ENCODE peak calls at places on chromosomes 2 and 18, in ten cellular contexts. T is AG10803; H is uterus; G is osteoblast; E is CD8-positive, alpha-beta T cell; X is HFFc6; Z is heart right ventricle; F is breast epithelium; U is cardiac muscle cell; P is lower leg skin. O is an unnamed sample.

GRCh38 chr2:112006076-112006410 is 49.0 kb upstream of the TMEM87B start:
- DNase-seq in T (peak), H (no peak), G (peak), E (no peak), X (peak), Z (no peak), F (no peak), U (no peak), P (no peak), O (no peak)

GRCh38 chr2:151760139-151760650 is 25.9 kb upstream of the NEB start:
- DNase-seq in T (no peak), H (no peak), G (no peak), E (no peak), X (no peak), Z (no peak), F (no peak), U (no peak), P (no peak), O (no peak)

GRCh38 chr2:158724803-158725271 is 70.3 kb upstream of the DAPL1 start:
- DNase-seq in T (no peak), H (no peak), G (no peak), E (no peak), X (no peak), Z (no peak), F (no peak), U (no peak), P (peak), O (no peak)

GRCh38 chr18:74198453-74198852 is 50.1 kb downstream of the TIMM21 start:
- DNase-seq in T (no peak), H (no peak), G (no peak), E (no peak), X (no peak), Z (no peak), F (no peak), U (no peak), P (no peak), O (no peak)

GRCh38 chr2:130376433-130377293 is 20.8 kb downstream of the PTPN18 start:
- DNase-seq in T (no peak), H (no peak), G (peak), E (no peak), X (no peak), Z (no peak), F (no peak), U (no peak), P (peak), O (no peak)

GRCh38 chr2:140695163-140695562 is 1435.7 kb downstream of the LRP1B start:
- DNase-seq in T (peak), H (no peak), G (no peak), E (no peak), X (no peak), Z (no peak), F (no peak), U (no peak), P (no peak), O (no peak)

GRCh38 chr2:183606718-183607085 is 482.5 kb downstream of the NUP35 start:
- DNase-seq in T (no peak), H (no peak), G (no peak), E (no peak), X (no peak), Z (no peak), F (no peak), U (no peak), P (no peak), O (no peak)

GRCh38 chr18:56873441-56874140 is 222.4 kb downstream of the WDR7 start:
- DNase-seq in T (no peak), H (no peak), G (no peak), E (peak), X (no peak), Z (no peak), F (no peak), U (peak), P (no peak), O (no peak)

GRCh38 chr2:58812766-58813344 is 571.7 kb upstream of the FANCL start:
- DNase-seq in T (no peak), H (no peak), G (no peak), E (no peak), X (no peak), Z (no peak), F (no peak), U (no peak), P (no peak), O (no peak)
- TF ChIP-seq CTCF in T (no peak), H (no peak), G (no peak), E (no peak), X (no peak), Z (no peak), F (no peak), U (no peak), P (no peak), O (no peak)

GRCh38 chr2:139033300-139033699 is 253.1 kb upstream of the NXPH2 start:
- DNase-seq in T (no peak), H (no peak), G (no peak), E (no peak), X (no peak), Z (no peak), F (no peak), U (no peak), P (no peak), O (no peak)

GRCh38 chr2:139034064-139034463 is 253.9 kb upstream of the NXPH2 start:
- DNase-seq in T (no peak), H (no peak), G (no peak), E (no peak), X (no peak), Z (no peak), F (no peak), U (no peak), P (no peak), O (no peak)

DNA sequence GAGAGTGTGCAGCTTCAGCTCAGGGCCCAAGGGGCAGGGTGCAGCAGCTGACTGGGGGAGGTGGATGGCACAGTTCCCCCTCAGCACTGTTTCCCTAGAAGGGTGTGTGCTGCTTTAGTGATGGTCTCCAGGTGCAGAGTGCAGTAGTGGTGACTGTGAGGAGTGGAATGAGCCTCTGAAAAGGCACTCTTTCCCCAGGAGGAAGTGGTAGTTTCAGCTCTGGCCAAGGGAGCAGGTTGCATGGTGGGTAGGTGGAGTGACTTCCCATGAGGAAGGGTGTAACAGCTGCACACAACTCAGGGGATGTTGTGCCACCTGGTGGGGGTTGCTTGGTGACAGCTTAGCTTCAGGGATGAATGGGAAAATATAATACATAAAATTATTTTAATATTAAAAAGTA is 251.5 kb upstream of the NXPH2 start:
- DNase-seq in T (no peak), H (no peak), G (no peak), E (no peak), X (no peak), Z (no peak), F (no peak), U (no peak), P (no peak), O (no peak)
- TF ChIP-seq CTCF in T (no peak), H (no peak), G (no peak), E (no peak), X (no peak), Z (no peak), F (no peak), U (peak), P (no peak), O (no peak)

DNA sequence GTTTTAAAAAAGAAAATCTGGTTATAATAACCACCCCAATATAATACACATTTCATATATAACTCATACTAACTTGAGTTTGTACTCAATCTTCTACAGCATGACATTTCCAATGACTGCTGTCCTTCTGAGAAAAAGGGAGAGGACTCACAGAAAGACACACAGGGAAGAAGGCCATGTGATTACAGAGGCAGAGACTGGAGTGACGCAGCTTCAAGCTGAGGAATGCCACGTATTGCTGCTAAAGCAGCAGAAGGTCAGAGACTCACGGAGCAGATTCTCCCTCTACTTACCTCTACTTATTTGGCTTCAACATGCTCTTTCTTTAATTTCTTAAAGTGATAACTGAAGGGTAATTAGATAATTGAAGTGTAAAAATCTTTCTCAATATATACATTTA is 753.5 kb upstream of the PKDCC start:
- DNase-seq in T (no peak), H (no peak), G (no peak), E (no peak), X (no peak), Z (no peak), F (no peak), U (peak), P (no peak), O (no peak)
- TF ChIP-seq CTCF in T (no peak), H (no peak), G (no peak), E (no peak), X (no peak), Z (no peak), F (no peak), U (no peak), P (no peak), O (no peak)

DNA sequence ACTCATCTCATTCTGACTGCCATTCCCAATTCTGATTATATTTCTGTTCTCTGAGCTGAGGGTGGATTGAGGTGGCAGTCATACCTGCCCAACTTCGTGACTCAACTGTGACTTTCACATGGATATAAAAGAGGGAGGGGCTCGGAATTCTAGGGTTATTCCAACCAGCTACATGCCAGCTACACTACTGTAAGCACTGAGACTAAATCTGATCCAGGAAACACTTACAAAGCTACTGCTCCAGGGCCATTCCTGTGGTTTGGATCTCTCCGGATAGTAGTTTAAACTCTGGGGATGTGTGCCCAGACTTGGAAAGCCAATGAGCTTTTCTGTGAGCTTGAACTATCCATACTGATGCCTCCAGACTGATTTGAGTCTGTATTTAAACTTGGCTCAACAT is 7.9 kb downstream of the MAP2 start:
- DNase-seq in T (peak), H (no peak), G (peak), E (no peak), X (peak), Z (no peak), F (peak), U (no peak), P (no peak), O (no peak)
- TF ChIP-seq CTCF in T (no peak), H (no peak), G (no peak), E (no peak), X (no peak), Z (no peak), F (no peak), U (no peak), P (no peak), O (no peak)

GRCh38 chr18:37424507-37424906 is 141.1 kb downstream of the CELF4 start:
- DNase-seq in T (no peak), H (no peak), G (peak), E (no peak), X (no peak), Z (no peak), F (no peak), U (no peak), P (no peak), O (no peak)

GRCh38 chr18:37420315-37420880 is 145.2 kb downstream of the CELF4 start:
- DNase-seq in T (no peak), H (no peak), G (peak), E (no peak), X (no peak), Z (no peak), F (no peak), U (no peak), P (no peak), O (no peak)

GRCh38 chr18:37421349-37422080 is 144.1 kb downstream of the CELF4 start:
- DNase-seq in T (no peak), H (no peak), G (peak), E (no peak), X (peak), Z (no peak), F (no peak), U (no peak), P (no peak), O (no peak)

GRCh38 chr18:37419866-37420265 is 145.7 kb downstream of the CELF4 start:
- DNase-seq in T (no peak), H (no peak), G (peak), E (no peak), X (no peak), Z (no peak), F (no peak), U (no peak), P (no peak), O (no peak)

GRCh38 chr18:37422116-37422515 is 143.5 kb downstream of the CELF4 start:
- DNase-seq in T (no peak), H (no peak), G (peak), E (no peak), X (no peak), Z (no peak), F (no peak), U (peak), P (no peak), O (no peak)
- TF ChIP-seq CTCF in T (no peak), H (no peak), G (no peak), E (no peak), X (no peak), Z (no peak), F (no peak), U (no peak), P (no peak), O (no peak)

O was measured in omental fat pad.